ENCODE peak calls at places on chromosomes 7 and 10, in five cellular contexts. P is Caco-2; Q is gastrocnemius medialis; V is CD4-positive, alpha-beta memory T cell; J is CD8-positive, alpha-beta T cell. X is an unnamed sample.
A peak's percentile ranks its signal among the peaks of the same experiment; 100 is the strongest.

GRCh38 chr7:98719396-98719795 is 102.3 kb downstream of the NPTX2 start:
- DNase-seq in P (no peak), Q (no peak), V (no peak), J (no peak), X (no peak)

GRCh38 chr7:127107601-127108007 is 145.1 kb downstream of the GRM8 start:
- DNase-seq in P (peak; percentile 76), Q (no peak), V (peak; percentile 7), J (no peak), X (peak; percentile 73)

GRCh38 chr7:48311464-48311863 is 140.2 kb downstream of the ABCA13 start:
- DNase-seq in P (no peak), Q (no peak), V (no peak), J (no peak), X (no peak)

GRCh38 chr7:91263359-91264082 is 712 bp upstream of the FZD1 start:
- DNase-seq in P (peak; percentile 29), Q (no peak), V (no peak), J (no peak), X (no peak)

GRCh38 chr7:155219154-155219531 is 78.5 kb upstream of the INSIG1 start:
- DNase-seq in P (no peak), Q (no peak), V (no peak), J (no peak), X (no peak)

GRCh38 chr7:92875719-92876118 is 39.3 kb upstream of the CDK6 start:
- DNase-seq in P (no peak), Q (no peak), V (no peak), J (no peak), X (no peak)

GRCh38 chr10:60042262-60042661 is 135.9 kb upstream of the CCDC6 start:
- DNase-seq in P (no peak), Q (no peak), V (no peak), J (no peak), X (no peak)

GRCh38 chr10:121409466-121410104 is 188.7 kb downstream of the FGFR2 start:
- DNase-seq in P (no peak), Q (no peak), V (no peak), J (no peak), X (no peak)

GRCh38 chr7:44273681-44274622 is 51.4 kb downstream of the CAMK2B start:
- DNase-seq in P (no peak), Q (no peak), V (no peak), J (no peak), X (no peak)

GRCh38 chr7:28168393-28169158 is 12.0 kb downstream of the JAZF1 start:
- DNase-seq in P (no peak), Q (no peak), V (no peak), J (no peak), X (no peak)

GRCh38 chr7:8155836-8156235 is 106.1 kb downstream of the ICA1 start:
- DNase-seq in P (no peak), Q (no peak), V (no peak), J (no peak), X (no peak)

GRCh38 chr10:80144302-80145131 is 12.0 kb downstream of the PLAC9 start:
- DNase-seq in P (peak; percentile 70), Q (no peak), V (peak; percentile 33), J (peak; percentile 48), X (no peak)

DNA sequence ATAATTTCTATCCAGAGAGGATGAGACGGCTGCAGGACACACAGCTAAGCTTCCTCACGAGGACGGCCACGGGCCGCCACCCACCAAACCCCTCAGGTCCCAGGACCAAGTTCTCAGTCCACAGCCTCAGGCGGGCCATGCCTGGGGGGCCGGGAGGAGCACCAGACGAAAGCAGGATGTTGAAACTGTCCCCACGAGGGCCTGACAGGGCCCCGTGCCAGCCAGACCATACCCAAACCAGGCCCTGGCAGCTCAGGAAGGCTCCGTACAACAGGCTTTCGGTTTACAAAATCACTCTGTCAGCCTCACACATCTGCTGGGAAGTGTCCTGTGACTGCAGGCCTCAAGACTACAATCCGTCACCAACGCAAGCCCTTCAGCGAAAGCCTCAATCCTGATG is 14.5 kb downstream of the TUBGCP2 start:
- DNase-seq in P (no peak), Q (no peak), V (no peak), J (no peak), X (no peak)
- H3K4me3 ChIP-seq in P (no peak overlapping the region), Q (no peak overlapping the region), V (no peak overlapping the region), J (no peak overlapping the region), X (no peak overlapping the region)

GRCh38 chr7:125357681-125358440 is 428.2 kb upstream of the POT1 start:
- DNase-seq in P (no peak), Q (no peak), V (no peak), J (no peak), X (no peak)

GRCh38 chr7:125358551-125359167 is 429.0 kb upstream of the POT1 start:
- DNase-seq in P (no peak), Q (no peak), V (no peak), J (no peak), X (no peak)

DNA sequence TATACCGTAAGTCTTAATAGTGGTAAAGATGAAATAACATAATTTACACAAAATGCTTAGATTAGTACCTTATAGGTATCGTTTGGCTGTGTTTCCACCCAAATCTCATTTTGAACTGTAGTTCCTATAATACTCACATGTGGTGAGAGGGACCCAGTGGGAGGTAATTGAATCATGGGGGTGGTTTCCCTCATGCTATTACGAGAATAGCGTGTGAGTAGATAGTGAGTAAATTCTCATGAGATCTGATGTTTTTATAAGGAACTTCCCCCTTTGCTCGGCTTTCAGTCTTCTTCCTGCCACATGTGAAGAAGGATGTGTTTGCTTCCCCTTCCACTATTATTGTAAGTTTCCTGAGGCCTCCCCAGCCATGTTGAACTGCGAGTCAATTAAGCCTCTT is 426.3 kb upstream of the POT1 start:
- DNase-seq in P (no peak), Q (no peak), V (no peak), J (no peak), X (no peak)
- H3K4me1 ChIP-seq in P (no peaks in the 10 kb centered on the region), Q (no peaks in the 10 kb centered on the region), V (no peaks in the 10 kb centered on the region), J (no peaks in the 10 kb centered on the region), X (no peaks in the 10 kb centered on the region)

GRCh38 chr10:1549591-1550290 is 187.6 kb downstream of the ADARB2 start:
- DNase-seq in P (no peak), Q (no peak), V (no peak), J (no peak), X (no peak)

GRCh38 chr10:1548596-1548995 is 188.7 kb downstream of the ADARB2 start:
- DNase-seq in P (no peak), Q (no peak), V (no peak), J (no peak), X (no peak)

GRCh38 chr10:1551636-1552338 is 185.5 kb downstream of the ADARB2 start:
- DNase-seq in P (no peak), Q (no peak), V (no peak), J (no peak), X (no peak)

GRCh38 chr10:1550616-1551015 is 186.7 kb downstream of the ADARB2 start:
- DNase-seq in P (no peak), Q (no peak), V (no peak), J (no peak), X (no peak)

GRCh38 chr10:1550291-1550595 is 187.1 kb downstream of the ADARB2 start:
- DNase-seq in P (no peak), Q (no peak), V (no peak), J (no peak), X (no peak)
- H3K9me3 ChIP-seq in P (peaks cover 11% of the 10 kb centered on the region), Q (no peaks in the 10 kb centered on the region), V (no peaks in the 10 kb centered on the region), J (no peaks in the 10 kb centered on the region), X (no peaks in the 10 kb centered on the region)

GRCh38 chr10:13685885-13686284 is 99.1 kb downstream of the PRPF18 start:
- DNase-seq in P (no peak), Q (no peak), V (no peak), J (no peak), X (no peak)

GRCh38 chr10:13686331-13686752 is 99.6 kb downstream of the PRPF18 start:
- DNase-seq in P (no peak), Q (no peak), V (no peak), J (no peak), X (no peak)

GRCh38 chr10:13684252-13684791 is 97.6 kb downstream of the PRPF18 start:
- DNase-seq in P (no peak), Q (no peak), V (no peak), J (no peak), X (no peak)

GRCh38 chr10:13683017-13683416 is 96.3 kb downstream of the PRPF18 start:
- DNase-seq in P (no peak), Q (no peak), V (no peak), J (no peak), X (no peak)

DNA sequence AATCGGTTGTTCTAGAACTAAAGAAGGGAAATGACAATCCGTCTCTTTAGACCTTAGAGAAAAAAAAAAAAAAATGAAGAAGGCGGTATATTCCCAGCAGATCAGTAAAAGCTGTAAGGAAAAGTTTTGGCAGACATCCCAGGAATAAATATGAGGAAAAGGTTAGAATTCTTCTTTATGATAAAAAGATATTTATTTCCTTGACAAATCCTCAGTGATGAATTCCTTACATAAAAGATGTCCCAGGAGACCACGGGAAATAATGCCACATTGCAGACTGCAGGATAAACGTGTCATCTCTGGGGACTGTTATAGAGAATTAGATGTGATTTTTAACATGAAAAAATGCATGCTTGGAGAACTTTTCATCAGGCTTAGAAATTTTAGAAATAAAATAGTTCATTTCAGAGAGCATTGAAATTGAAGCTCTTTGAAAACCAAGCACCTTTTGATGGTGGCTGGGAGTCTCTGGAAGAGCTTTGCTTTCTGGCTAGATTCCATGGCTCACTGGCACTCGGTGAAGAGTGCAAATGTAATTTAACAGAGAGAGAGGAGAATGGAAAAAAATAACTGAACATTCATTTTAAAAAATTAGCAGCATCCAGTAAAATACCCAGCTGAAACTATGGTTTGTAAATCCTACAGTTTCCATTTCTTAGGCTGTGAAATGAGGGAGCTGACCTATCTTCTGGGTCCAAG is 98.2 kb downstream of the PRPF18 start:
- DNase-seq in P (no peak), Q (no peak), V (no peak), J (no peak), X (no peak)
- H3K4me3 ChIP-seq in P (no peak overlapping the region), Q (peak overlapping the region; percentile 19), V (no peak overlapping the region), J (no peak overlapping the region), X (no peak overlapping the region)

DNA sequence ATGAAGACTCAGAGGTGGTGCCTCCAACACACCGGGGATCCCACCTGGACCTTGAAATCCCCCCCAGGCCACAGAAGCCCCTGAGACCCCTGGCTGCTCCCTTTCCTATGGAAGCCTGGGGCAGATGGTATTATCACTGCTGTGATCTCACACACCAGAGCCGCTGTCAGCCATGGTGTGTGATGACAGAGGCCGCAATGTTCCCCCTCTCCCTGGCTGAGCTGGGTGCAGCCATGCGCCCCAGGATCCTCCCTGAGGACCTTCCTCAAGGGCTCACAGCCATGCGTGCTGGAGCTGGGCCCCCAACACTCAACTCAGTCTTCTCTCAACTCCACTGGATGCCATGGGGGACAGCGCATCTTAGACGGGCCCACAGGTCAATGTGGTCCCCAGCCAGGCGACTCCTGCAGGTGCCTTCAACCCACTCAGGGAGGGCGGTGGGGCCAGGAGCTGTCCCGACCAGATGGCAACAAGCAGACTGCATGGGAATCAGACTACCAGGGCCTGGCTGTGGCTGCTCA is 44.9 kb downstream of the VIPR2 start:
- DNase-seq in P (no peak), Q (no peak), V (no peak), J (no peak), X (no peak)
- H3K4me1 ChIP-seq in P (no peaks in the 10 kb centered on the region), Q (peaks cover 58% of the 10 kb centered on the region), V (no peaks in the 10 kb centered on the region), J (no peaks in the 10 kb centered on the region), X (no peaks in the 10 kb centered on the region)